ENCODE peak calls at places on chromosome 10, in eight cellular contexts. C, N, B, P, I, Y, V and L are unnamed samples.

GRCh38 chr10:125332548-125333208 is 172.3 kb upstream of the CTBP2 start:
- DNase-seq in V (no peak), Y (no peak), I (no peak), P (no peak), N (no peak), B (no peak), C (no peak), L (no peak)

GRCh38 chr10:18610517-18610916 is 40.9 kb downstream of the NSUN6 start:
- DNase-seq in B (peak), Y (no peak), C (peak), N (no peak), P (peak), V (no peak), I (no peak), L (no peak)

GRCh38 chr10:3955493-3955892 is 170.5 kb upstream of the KLF6 start:
- DNase-seq in P (no peak), N (no peak), Y (no peak), V (no peak), C (no peak), I (peak), B (peak), L (no peak)

GRCh38 chr10:24172909-24173308 is 36.0 kb upstream of the KIAA1217 start:
- DNase-seq in V (no peak), P (no peak), N (no peak), B (no peak), Y (no peak), C (no peak), I (no peak), L (no peak)

GRCh38 chr10:33376976-33377657 is 42.6 kb upstream of the NRP1 start:
- DNase-seq in B (peak), I (no peak), N (no peak), Y (no peak), V (no peak), C (peak), P (peak), L (no peak)

GRCh38 chr10:37976880-37977203 is 395 bp upstream of the ZNF25 start:
- DNase-seq in N (no peak), V (no peak), B (no peak), C (no peak), P (no peak), I (no peak), Y (no peak), L (no peak)

GRCh38 chr10:33521062-33521461 is 186.6 kb upstream of the NRP1 start:
- DNase-seq in B (no peak), N (no peak), P (no peak), Y (no peak), V (no peak), I (no peak), C (peak), L (no peak)

GRCh38 chr10:77179015-77179695 is 458.5 kb downstream of the KCNMA1 start:
- DNase-seq in P (peak), B (peak), V (no peak), I (no peak), Y (no peak), C (peak), N (no peak), L (no peak)

GRCh38 chr10:29712108-29712507 is 77.3 kb upstream of the SVIL start:
- DNase-seq in I (peak), Y (no peak), N (no peak), B (no peak), C (peak), V (no peak), P (peak), L (no peak)

GRCh38 chr10:79082631-79083581 is 14.1 kb downstream of the ZMIZ1 start:
- DNase-seq in N (no peak), B (peak), Y (peak), P (peak), V (no peak), C (peak), I (no peak), L (no peak)

GRCh38 chr10:24872049-24872789 is 80.2 kb downstream of the PRTFDC1 start:
- DNase-seq in C (no peak), V (no peak), Y (no peak), N (no peak), B (no peak), P (no peak), I (no peak), L (no peak)

GRCh38 chr10:44934416-44935200 is 23.5 kb downstream of the TMEM72 start:
- DNase-seq in N (no peak), P (no peak), I (no peak), C (no peak), Y (no peak), V (peak), B (no peak), L (no peak)

GRCh38 chr10:116848912-116849270 is 408 bp upstream of the ENO4 start:
- DNase-seq in C (no peak), N (no peak), B (no peak), Y (peak), V (no peak), P (no peak), I (no peak), L (peak)

GRCh38 chr10:58513189-58514101 is 773 bp downstream of the BICC1 start:
- DNase-seq in P (no peak), B (peak), C (peak), V (peak), Y (peak), N (no peak), I (peak), L (no peak)

GRCh38 chr10:11724938-11725776 is 17.0 kb upstream of the ECHDC3 start:
- DNase-seq in I (no peak), Y (no peak), N (no peak), C (peak), P (peak), B (peak), V (no peak), L (no peak)

GRCh38 chr10:104100795-104101194 is 15.1 kb upstream of the COL17A1 start:
- DNase-seq in C (no peak), I (no peak), V (no peak), Y (no peak), P (no peak), B (no peak), N (no peak), L (no peak)

GRCh38 chr10:14010083-14010551 is 320.6 kb downstream of the FRMD4A start:
- DNase-seq in N (no peak), P (peak), C (no peak), B (peak), Y (no peak), V (no peak), I (no peak), L (no peak)

GRCh38 chr10:121155742-121156141 is 304.6 kb downstream of the WDR11 start:
- DNase-seq in P (peak), B (no peak), I (no peak), Y (peak), N (no peak), V (no peak), C (no peak), L (no peak)

GRCh38 chr10:33279791-33280190 is 54.7 kb downstream of the NRP1 start:
- DNase-seq in V (no peak), C (peak), Y (no peak), I (no peak), N (no peak), B (no peak), P (no peak), L (no peak)

GRCh38 chr10:56255298-56255697 is 105.8 kb downstream of the ZWINT start:
- DNase-seq in I (no peak), N (no peak), C (no peak), V (no peak), P (no peak), B (no peak), Y (no peak), L (no peak)

GRCh38 chr10:114868801-114869200 is 47.2 kb downstream of the FHIP2A start:
- DNase-seq in C (peak), V (no peak), P (peak), N (no peak), I (no peak), B (no peak), Y (no peak), L (no peak)

GRCh38 chr10:131250454-131251145 is 60.9 kb downstream of the TCERG1L start:
- DNase-seq in N (no peak), P (no peak), Y (no peak), C (no peak), B (no peak), V (no peak), I (no peak), L (no peak)

GRCh38 chr10:74823791-74824183 is 2.6 kb upstream of the KAT6B start:
- DNase-seq in C (peak), I (no peak), Y (no peak), V (no peak), B (no peak), P (no peak), N (no peak), L (no peak)

GRCh38 chr10:70532554-70533188 is 54.1 kb downstream of the PALD1 start:
- DNase-seq in Y (no peak), C (no peak), P (no peak), N (no peak), V (no peak), B (no peak), I (no peak), L (no peak)

GRCh38 chr10:4254101-4254994 is 469.3 kb upstream of the KLF6 start:
- DNase-seq in V (no peak), I (no peak), N (no peak), P (peak), Y (no peak), C (no peak), B (no peak), L (no peak)

GRCh38 chr10:32244421-32245207 is 102.3 kb downstream of the EPC1 start:
- DNase-seq in B (no peak), I (no peak), N (no peak), P (no peak), Y (no peak), V (no peak), C (no peak), L (no peak)

GRCh38 chr10:52213511-52213831 is 100.6 kb upstream of the DKK1 start:
- DNase-seq in C (peak), I (no peak), Y (no peak), N (no peak), V (no peak), P (peak), B (peak), L (no peak)

GRCh38 chr10:60428387-60428737 is 38.7 kb upstream of the ANK3 start:
- DNase-seq in B (no peak), I (no peak), N (no peak), V (no peak), Y (no peak), P (no peak), C (no peak), L (no peak)

GRCh38 chr10:73601486-73601921 is 10.4 kb upstream of the USP54 start:
- DNase-seq in I (peak), N (no peak), B (peak), Y (peak), P (peak), C (peak), V (no peak), L (peak)

GRCh38 chr10:128571745-128572144 is 445.5 kb upstream of the MKI67 start:
- DNase-seq in Y (no peak), B (no peak), V (no peak), N (no peak), I (no peak), P (no peak), C (no peak), L (no peak)

GRCh38 chr10:11442001-11442773 is 169.3 kb downstream of the USP6NL start:
- DNase-seq in V (no peak), Y (no peak), I (no peak), P (no peak), C (no peak), B (no peak), N (no peak), L (no peak)

GRCh38 chr10:101485207-101485606 is 102.8 kb downstream of the POLL start:
- DNase-seq in V (no peak), B (no peak), C (no peak), Y (no peak), N (no peak), I (no peak), P (no peak), L (no peak)

GRCh38 chr10:46299531-46300366 is 13.0 kb downstream of the ANTXRL start:
- DNase-seq in B (no peak), Y (no peak), V (no peak), P (no peak), I (no peak), N (no peak), C (no peak), L (no peak)